ENCODE peak calls at places on chromosomes 4 and X, in six cellular contexts. Z is PC-3, L is HCT116, F is GM23248, S is fibroblast of lung, H is H1. P is an unnamed sample. For H3K79me2, the result is how much of the 10 kb centered on the place peaks cover.

GRCh38 chr4:20266215-20267082 is 14.7 kb downstream of the SLIT2 start:
- DNase-seq in F (peak), S (peak), L (no peak), H (no peak), Z (no peak), P (no peak)

GRCh38 chr4:475962-476361 is 23.0 kb downstream of the ZNF721 start:
- DNase-seq in Z (no peak), F (no peak), L (no peak), H (no peak), S (no peak), P (no peak)

GRCh38 chrX:133923548-133923947 is 61.8 kb downstream of the GPC3 start:
- DNase-seq in L (no peak), S (no peak), F (no peak), H (no peak), Z (no peak), P (no peak)

GRCh38 chrX:40521868-40522450 is 58.8 kb upstream of the ATP6AP2 start:
- DNase-seq in L (no peak), Z (no peak), S (no peak), F (no peak), H (no peak), P (no peak)

GRCh38 chr4:79697444-79697843 is 289.4 kb upstream of the GK2 start:
- DNase-seq in F (no peak), L (no peak), Z (no peak), H (no peak), S (no peak), P (no peak)

GRCh38 chr4:8914461-8915171 is 43.0 kb upstream of the HMX1 start:
- DNase-seq in L (no peak), S (no peak), Z (no peak), H (peak), F (no peak), P (no peak)

GRCh38 chrX:73577368-73577767 is 14.4 kb downstream of the CHIC1 start:
- DNase-seq in S (peak), H (no peak), L (no peak), F (peak), Z (peak), P (peak)

GRCh38 chrX:107736781-107737531 is 38.6 kb downstream of the TSC22D3 start:
- DNase-seq in F (no peak), H (no peak), L (no peak), S (no peak), Z (peak), P (peak)

GRCh38 chr4:155008389-155008788 is 200.0 kb upstream of the NPY2R start:
- DNase-seq in L (no peak), Z (no peak), F (no peak), H (no peak), S (no peak), P (no peak)

GRCh38 chr4:112515278-112516075 is 503 bp downstream of the NEUROG2 start:
- DNase-seq in S (no peak), Z (peak), H (peak), F (peak), L (no peak), P (peak)

GRCh38 chrX:103687696-103688191 is 1.2 kb upstream of the MORF4L2 start:
- DNase-seq in Z (peak), S (peak), F (peak), H (peak), L (peak), P (peak)

GRCh38 chrX:40244980-40245379 is 147.2 kb upstream of the BCOR start:
- DNase-seq in F (no peak), S (peak), H (no peak), L (no peak), Z (no peak), P (no peak)

GRCh38 chr4:141020801-141021261 is 112.4 kb downstream of the RNF150 start:
- DNase-seq in S (peak), L (no peak), H (no peak), F (peak), Z (no peak), P (no peak)

GRCh38 chr4:137180349-137180748 is 351.9 kb downstream of the PCDH18 start:
- DNase-seq in S (no peak), L (peak), F (no peak), H (no peak), Z (no peak), P (peak)

GRCh38 chrX:133337250-133337649 is 78.0 kb downstream of the GPC4 start:
- DNase-seq in H (no peak), L (no peak), Z (peak), S (no peak), F (no peak), P (no peak)

GRCh38 chr4:42150653-42151567 is 1.5 kb downstream of the BEND4 start:
- DNase-seq in Z (no peak), F (peak), L (no peak), H (peak), S (no peak), P (peak)

GRCh38 chr4:152052431-152053057 is 291.7 kb upstream of the GATB start:
- DNase-seq in H (no peak), F (no peak), L (no peak), S (peak), Z (no peak), P (no peak)

GRCh38 chrX:40076750-40077149 is 21.0 kb downstream of the BCOR start:
- DNase-seq in F (no peak), H (no peak), Z (no peak), S (no peak), L (no peak), P (no peak)

GRCh38 chrX:23773601-23774175 is 9.3 kb upstream of the SAT1 start:
- DNase-seq in H (no peak), F (no peak), S (no peak), L (no peak), Z (no peak), P (no peak)

GRCh38 chr4:107349266-107349665 is 313.2 kb upstream of the DKK2 start:
- DNase-seq in F (peak), S (no peak), L (no peak), H (no peak), Z (no peak), P (peak)

GRCh38 chr4:86926428-86927086 is 8.3 kb upstream of the AFF1 start:
- DNase-seq in S (no peak), Z (peak), L (no peak), H (no peak), F (no peak), P (no peak)

GRCh38 chrX:101079223-101079622 is 544 bp downstream of the TMEM35A start:
- DNase-seq in Z (no peak), L (no peak), F (peak), S (peak), H (peak), P (peak)

GRCh38 chr4:152171556-152171955 is 364.3 kb downstream of the FBXW7 start:
- DNase-seq in Z (no peak), H (no peak), L (no peak), S (no peak), F (no peak), P (no peak)

GRCh38 chrX:67674741-67675140 is 130.9 kb downstream of the AR start:
- DNase-seq in S (no peak), H (no peak), Z (no peak), L (no peak), F (no peak), P (no peak)

GRCh38 chrX:136336623-136337022 is 35.9 kb downstream of the ADGRG4 start:
- DNase-seq in S (no peak), F (no peak), L (peak), H (no peak), Z (no peak), P (peak)

DNA sequence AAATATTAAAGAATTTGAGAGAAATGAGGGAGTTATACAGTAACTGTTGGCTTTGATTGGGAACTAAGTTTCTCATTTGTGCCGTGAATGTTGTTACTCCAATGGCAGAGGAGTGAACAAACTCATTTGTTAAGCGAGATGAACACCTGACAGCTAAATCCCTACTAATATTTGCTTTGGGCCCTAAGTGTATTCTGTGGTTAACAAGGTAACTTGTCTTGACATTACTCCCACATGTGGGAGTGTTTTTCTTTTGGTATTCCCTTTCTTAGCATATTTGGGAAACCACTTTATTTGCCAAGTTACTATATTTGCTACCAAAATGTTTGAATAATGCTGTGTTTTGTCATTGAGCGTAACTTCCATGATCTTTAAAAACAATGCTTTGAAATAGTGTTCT is 82.4 kb downstream of the ARHGAP10 start:
- DNase-seq in Z (peak), H (no peak), S (no peak), L (no peak), F (no peak), P (no peak)
- H3K79me2 ChIP-seq in Z (under half), H (under half), S (half or more), L (under half), F (half or more), P (under half)

DNA sequence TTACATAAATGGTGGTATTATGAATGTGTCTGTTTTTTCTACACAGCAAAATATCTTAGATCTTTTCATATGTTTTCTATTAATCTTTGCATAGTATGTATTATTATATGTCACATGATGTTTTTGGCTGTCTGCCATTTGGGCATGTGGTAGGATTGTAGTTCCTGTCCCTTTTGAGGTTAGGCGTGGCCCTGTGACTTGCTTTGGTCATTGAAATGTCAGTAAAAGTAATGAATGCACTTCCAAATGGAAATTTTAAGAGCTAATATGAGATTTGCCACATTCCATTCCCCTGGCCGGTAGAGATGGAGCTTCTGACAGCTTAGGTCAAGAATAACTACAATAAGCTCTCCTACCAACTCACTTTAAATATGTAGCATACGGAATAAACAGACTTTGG is 45.1 kb downstream of the JADE3 start:
- DNase-seq in L (no peak), Z (peak), S (no peak), F (no peak), H (no peak), P (no peak)
- H3K79me2 ChIP-seq in L (under half), Z (under half), S (under half), F (under half), H (under half), P (half or more)

GRCh38 chr4:37664696-37665095 is 21.5 kb downstream of the RELL1 start:
- DNase-seq in F (no peak), S (no peak), H (no peak), Z (no peak), L (no peak), P (peak)

GRCh38 chr4:37663552-37663951 is 22.6 kb downstream of the RELL1 start:
- DNase-seq in S (no peak), H (no peak), L (no peak), F (no peak), Z (no peak), P (no peak)

GRCh38 chr4:37662306-37662705 is 23.9 kb downstream of the RELL1 start:
- DNase-seq in Z (no peak), H (no peak), L (no peak), S (no peak), F (no peak), P (peak)

GRCh38 chr4:37662861-37663390 is 23.2 kb downstream of the RELL1 start:
- DNase-seq in Z (no peak), S (no peak), H (no peak), F (no peak), L (no peak), P (peak)

GRCh38 chr4:37661643-37662221 is 24.4 kb downstream of the RELL1 start:
- DNase-seq in F (peak), Z (no peak), H (no peak), L (no peak), S (peak), P (no peak)
- H3K79me2 ChIP-seq in F (half or more), Z (under half), H (under half), L (under half), S (under half), P (under half)

DNA sequence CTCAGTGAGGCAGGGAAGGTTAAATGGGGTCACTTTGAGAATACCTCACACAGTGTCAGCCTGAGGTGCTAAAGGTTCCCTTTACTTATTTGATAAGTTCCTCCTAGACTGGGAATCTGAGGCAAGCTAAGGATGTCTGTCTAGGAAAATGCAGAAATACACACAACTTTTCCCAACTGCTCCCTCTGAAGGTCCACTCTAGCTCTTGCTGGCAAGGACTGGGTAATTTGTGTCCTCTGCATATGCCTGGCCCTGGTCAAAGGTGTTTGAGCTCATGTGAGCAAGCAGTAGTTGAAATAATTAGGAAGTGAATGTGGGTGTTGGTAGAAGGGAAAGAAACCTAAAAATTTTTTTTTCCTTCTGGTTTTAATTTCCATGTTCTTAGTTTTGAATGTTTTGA is 21.3 kb downstream of the TXLNG start:
- DNase-seq in S (peak), L (no peak), Z (no peak), H (no peak), F (peak), P (peak)
- H3K79me2 ChIP-seq in S (under half), L (half or more), Z (half or more), H (under half), F (half or more), P (half or more)

GRCh38 chrX:29491659-29492058 is 723.7 kb upstream of the MAGEB2 start:
- DNase-seq in H (no peak), L (no peak), Z (no peak), F (no peak), S (no peak), P (no peak)
- H3K79me2 ChIP-seq in H (under half), L (under half), Z (under half), F (under half), S (under half), P (under half)

GRCh38 chr4:23962462-23962861 is 72.6 kb upstream of the PPARGC1A start:
- DNase-seq in H (no peak), F (no peak), S (no peak), L (no peak), Z (no peak), P (no peak)
- H3K79me2 ChIP-seq in H (under half), F (under half), S (under half), L (under half), Z (under half), P (under half)

DNA sequence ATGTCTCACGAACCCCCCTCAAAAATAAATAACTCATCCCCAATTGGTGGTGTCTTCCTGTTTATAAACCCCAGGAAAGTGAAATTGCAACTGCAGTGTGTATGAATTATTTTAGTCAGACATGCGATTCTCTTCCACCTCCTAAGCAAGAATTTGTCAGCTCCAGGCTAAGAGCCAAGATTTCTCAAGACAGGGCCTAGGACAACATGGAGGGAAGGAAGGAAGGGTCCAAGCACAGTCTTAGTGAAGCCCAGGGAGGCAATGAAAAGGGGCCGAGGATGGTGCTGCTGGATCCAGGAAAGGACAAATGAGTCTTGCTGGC is 20.0 kb downstream of the SH3KBP1 start:
- DNase-seq in F (peak), H (no peak), Z (peak), S (peak), L (no peak), P (no peak)
- H3K79me2 ChIP-seq in F (half or more), H (under half), Z (under half), S (under half), L (under half), P (under half)

DNA sequence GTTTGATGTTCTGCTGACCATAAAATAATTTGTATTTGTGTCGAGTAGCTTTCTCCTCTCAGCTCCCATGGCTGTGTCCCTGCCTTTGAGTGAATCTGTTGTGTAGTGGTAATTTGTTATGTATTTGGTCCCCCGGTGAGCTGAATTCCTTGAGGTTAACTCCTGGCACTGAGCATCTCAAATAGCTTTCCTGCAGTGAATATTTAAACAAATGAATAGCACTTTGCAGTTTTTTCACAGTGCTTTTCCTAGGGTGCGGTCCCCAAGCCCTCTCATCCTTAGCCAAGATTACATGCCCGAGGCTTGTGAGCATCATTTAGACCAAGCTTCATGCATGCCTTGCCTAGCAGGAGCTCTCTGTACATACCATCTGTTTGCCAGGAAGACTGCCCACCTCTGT is 74.2 kb downstream of the CLDN34 start:
- DNase-seq in Z (no peak), L (no peak), S (no peak), F (peak), H (no peak), P (peak)
- H3K79me2 ChIP-seq in Z (under half), L (under half), S (under half), F (under half), H (under half), P (under half)

P was measured in GM23338.